ENCODE peak calls at places on chromosomes 1 and 21, in eight cellular contexts. One of them, this sample, is unnamed. For H3K4me1, the result is how much of the 10 kb centered on the place peaks cover.

GRCh38 chr1:64302971-64303370 is 99.5 kb downstream of the UBE2U start:
- DNase-seq in PC-9: no peak
- DNase-seq in CD8-positive, alpha-beta memory T cell: no peak
- DNase-seq in mammary epithelial cell: peak
- DNase-seq in GM23338: no peak
- DNase-seq in heart right ventricle: no peak
- DNase-seq in small intestine: no peak
- DNase-seq in adrenal gland: no peak
- DNase-seq in this sample: no peak

GRCh38 chr1:57024855-57025254 is 59.0 kb upstream of the C8B start:
- DNase-seq in PC-9: no peak
- DNase-seq in CD8-positive, alpha-beta memory T cell: no peak
- DNase-seq in mammary epithelial cell: no peak
- DNase-seq in GM23338: no peak
- DNase-seq in heart right ventricle: no peak
- DNase-seq in small intestine: no peak
- DNase-seq in adrenal gland: peak
- DNase-seq in this sample: no peak

GRCh38 chr1:235206533-235207201 is 45.6 kb upstream of the RBM34 start:
- DNase-seq in PC-9: no peak
- DNase-seq in CD8-positive, alpha-beta memory T cell: no peak
- DNase-seq in mammary epithelial cell: peak
- DNase-seq in GM23338: no peak
- DNase-seq in heart right ventricle: no peak
- DNase-seq in small intestine: no peak
- DNase-seq in adrenal gland: no peak
- DNase-seq in this sample: no peak

GRCh38 chr1:22105611-22106207 is 37.2 kb downstream of the WNT4 start:
- DNase-seq in PC-9: peak
- DNase-seq in CD8-positive, alpha-beta memory T cell: peak
- DNase-seq in mammary epithelial cell: peak
- DNase-seq in GM23338: peak
- DNase-seq in heart right ventricle: no peak
- DNase-seq in small intestine: peak
- DNase-seq in adrenal gland: no peak
- DNase-seq in this sample: peak

GRCh38 chr1:43604192-43604591 is 45.8 kb upstream of the KDM4A start:
- DNase-seq in PC-9: no peak
- DNase-seq in CD8-positive, alpha-beta memory T cell: no peak
- DNase-seq in mammary epithelial cell: no peak
- DNase-seq in GM23338: no peak
- DNase-seq in heart right ventricle: no peak
- DNase-seq in small intestine: no peak
- DNase-seq in adrenal gland: no peak
- DNase-seq in this sample: no peak

GRCh38 chr21:31553926-31554325 is 105.6 kb upstream of the SOD1 start:
- DNase-seq in PC-9: no peak
- DNase-seq in CD8-positive, alpha-beta memory T cell: no peak
- DNase-seq in mammary epithelial cell: no peak
- DNase-seq in GM23338: no peak
- DNase-seq in heart right ventricle: no peak
- DNase-seq in small intestine: no peak
- DNase-seq in adrenal gland: no peak
- DNase-seq in this sample: no peak

GRCh38 chr1:59947047-59947938 is 20.7 kb upstream of the CYP2J2 start:
- DNase-seq in PC-9: peak
- DNase-seq in CD8-positive, alpha-beta memory T cell: peak
- DNase-seq in mammary epithelial cell: peak
- DNase-seq in GM23338: peak
- DNase-seq in heart right ventricle: no peak
- DNase-seq in small intestine: peak
- DNase-seq in adrenal gland: peak
- DNase-seq in this sample: peak

GRCh38 chr1:114097109-114097508 is 56.6 kb downstream of the SYT6 start:
- DNase-seq in PC-9: no peak
- DNase-seq in CD8-positive, alpha-beta memory T cell: no peak
- DNase-seq in mammary epithelial cell: no peak
- DNase-seq in GM23338: no peak
- DNase-seq in heart right ventricle: no peak
- DNase-seq in small intestine: no peak
- DNase-seq in adrenal gland: no peak
- DNase-seq in this sample: no peak

GRCh38 chr1:167935252-167936067 is 1.0 kb upstream of the DCAF6 start:
- DNase-seq in PC-9: peak
- DNase-seq in CD8-positive, alpha-beta memory T cell: peak
- DNase-seq in mammary epithelial cell: peak
- DNase-seq in GM23338: peak
- DNase-seq in heart right ventricle: no peak
- DNase-seq in small intestine: peak
- DNase-seq in adrenal gland: peak
- DNase-seq in this sample: peak

GRCh38 chr1:181010789-181011188 is 11.9 kb downstream of the STX6 start:
- DNase-seq in PC-9: no peak
- DNase-seq in CD8-positive, alpha-beta memory T cell: no peak
- DNase-seq in mammary epithelial cell: no peak
- DNase-seq in GM23338: no peak
- DNase-seq in heart right ventricle: no peak
- DNase-seq in small intestine: no peak
- DNase-seq in adrenal gland: no peak
- DNase-seq in this sample: no peak

GRCh38 chr1:8094481-8095241 is 68.6 kb upstream of the ERRFI1 start:
- DNase-seq in PC-9: no peak
- DNase-seq in CD8-positive, alpha-beta memory T cell: no peak
- DNase-seq in mammary epithelial cell: peak
- DNase-seq in GM23338: no peak
- DNase-seq in heart right ventricle: no peak
- DNase-seq in small intestine: peak
- DNase-seq in adrenal gland: no peak
- DNase-seq in this sample: no peak

GRCh38 chr1:155075535-155075934 is 3.1 kb upstream of the EFNA3 start:
- DNase-seq in PC-9: no peak
- DNase-seq in CD8-positive, alpha-beta memory T cell: no peak
- DNase-seq in mammary epithelial cell: no peak
- DNase-seq in GM23338: no peak
- DNase-seq in heart right ventricle: no peak
- DNase-seq in small intestine: no peak
- DNase-seq in adrenal gland: no peak
- DNase-seq in this sample: no peak

GRCh38 chr1:157551694-157552693 is at the start of gene FCRL5:
- DNase-seq in PC-9: no peak
- DNase-seq in CD8-positive, alpha-beta memory T cell: no peak
- DNase-seq in mammary epithelial cell: no peak
- DNase-seq in GM23338: no peak
- DNase-seq in heart right ventricle: no peak
- DNase-seq in small intestine: no peak
- DNase-seq in adrenal gland: no peak
- DNase-seq in this sample: no peak

GRCh38 chr1:67347688-67348472 is 40.2 kb downstream of the IL12RB2 start:
- DNase-seq in PC-9: peak
- DNase-seq in CD8-positive, alpha-beta memory T cell: no peak
- DNase-seq in mammary epithelial cell: peak
- DNase-seq in GM23338: peak
- DNase-seq in heart right ventricle: peak
- DNase-seq in small intestine: peak
- DNase-seq in adrenal gland: peak
- DNase-seq in this sample: peak

GRCh38 chr1:19284881-19285280 is 3.7 kb downstream of the AKR7A3 start:
- DNase-seq in PC-9: no peak
- DNase-seq in CD8-positive, alpha-beta memory T cell: no peak
- DNase-seq in mammary epithelial cell: no peak
- DNase-seq in GM23338: no peak
- DNase-seq in heart right ventricle: no peak
- DNase-seq in small intestine: no peak
- DNase-seq in adrenal gland: no peak
- DNase-seq in this sample: no peak

GRCh38 chr1:178488393-178488792 is 8.4 kb downstream of the CLEC20A start:
- DNase-seq in PC-9: no peak
- DNase-seq in CD8-positive, alpha-beta memory T cell: no peak
- DNase-seq in mammary epithelial cell: no peak
- DNase-seq in GM23338: no peak
- DNase-seq in heart right ventricle: no peak
- DNase-seq in small intestine: no peak
- DNase-seq in adrenal gland: no peak
- DNase-seq in this sample: no peak

GRCh38 chr21:37257967-37258877 is 8.9 kb downstream of the VPS26C start:
- DNase-seq in PC-9: peak
- DNase-seq in CD8-positive, alpha-beta memory T cell: peak
- DNase-seq in mammary epithelial cell: peak
- DNase-seq in GM23338: peak
- DNase-seq in heart right ventricle: peak
- DNase-seq in small intestine: peak
- DNase-seq in adrenal gland: peak
- DNase-seq in this sample: peak

GRCh38 chr21:31124005-31124404 is 85.7 kb upstream of the KRTAP19-8 start:
- DNase-seq in PC-9: no peak
- DNase-seq in CD8-positive, alpha-beta memory T cell: no peak
- DNase-seq in mammary epithelial cell: no peak
- DNase-seq in GM23338: peak
- DNase-seq in heart right ventricle: no peak
- DNase-seq in small intestine: no peak
- DNase-seq in adrenal gland: no peak
- DNase-seq in this sample: no peak

GRCh38 chr1:38003261-38004250 is 1.8 kb downstream of the FHL3 start:
- DNase-seq in PC-9: no peak
- DNase-seq in CD8-positive, alpha-beta memory T cell: no peak
- DNase-seq in mammary epithelial cell: no peak
- DNase-seq in GM23338: peak
- DNase-seq in heart right ventricle: no peak
- DNase-seq in small intestine: no peak
- DNase-seq in adrenal gland: no peak
- DNase-seq in this sample: no peak

GRCh38 chr1:183070923-183071618 is 47.9 kb downstream of the LAMC1 start:
- DNase-seq in PC-9: no peak
- DNase-seq in CD8-positive, alpha-beta memory T cell: no peak
- DNase-seq in mammary epithelial cell: peak
- DNase-seq in GM23338: peak
- DNase-seq in heart right ventricle: no peak
- DNase-seq in small intestine: no peak
- DNase-seq in adrenal gland: no peak
- DNase-seq in this sample: no peak

GRCh38 chr1:241972703-241973375 is 15.3 kb downstream of the BECN2 start:
- DNase-seq in PC-9: no peak
- DNase-seq in CD8-positive, alpha-beta memory T cell: no peak
- DNase-seq in mammary epithelial cell: no peak
- DNase-seq in GM23338: peak
- DNase-seq in heart right ventricle: no peak
- DNase-seq in small intestine: no peak
- DNase-seq in adrenal gland: no peak
- DNase-seq in this sample: peak

GRCh38 chr21:45550552-45551210 is 8.4 kb upstream of the SLC19A1 start:
- DNase-seq in PC-9: no peak
- DNase-seq in CD8-positive, alpha-beta memory T cell: peak
- DNase-seq in mammary epithelial cell: no peak
- DNase-seq in GM23338: no peak
- DNase-seq in heart right ventricle: no peak
- DNase-seq in small intestine: peak
- DNase-seq in adrenal gland: no peak
- DNase-seq in this sample: no peak

GRCh38 chr1:11525516-11525915 is 46.6 kb downstream of the DISP3 start:
- DNase-seq in PC-9: no peak
- DNase-seq in CD8-positive, alpha-beta memory T cell: no peak
- DNase-seq in mammary epithelial cell: no peak
- DNase-seq in GM23338: no peak
- DNase-seq in heart right ventricle: no peak
- DNase-seq in small intestine: no peak
- DNase-seq in adrenal gland: no peak
- DNase-seq in this sample: no peak

GRCh38 chr1:65509912-65510680 is 89.6 kb downstream of the LEPR start:
- DNase-seq in PC-9: no peak
- DNase-seq in CD8-positive, alpha-beta memory T cell: no peak
- DNase-seq in mammary epithelial cell: no peak
- DNase-seq in GM23338: no peak
- DNase-seq in heart right ventricle: no peak
- DNase-seq in small intestine: no peak
- DNase-seq in adrenal gland: no peak
- DNase-seq in this sample: no peak

GRCh38 chr1:41689596-41689995 is 205.1 kb upstream of the EDN2 start:
- DNase-seq in PC-9: no peak
- DNase-seq in CD8-positive, alpha-beta memory T cell: no peak
- DNase-seq in mammary epithelial cell: no peak
- DNase-seq in GM23338: no peak
- DNase-seq in heart right ventricle: no peak
- DNase-seq in small intestine: no peak
- DNase-seq in adrenal gland: no peak
- DNase-seq in this sample: no peak

GRCh38 chr1:8816306-8816705 is 1.1 kb downstream of the RERE start:
- DNase-seq in PC-9: no peak
- DNase-seq in CD8-positive, alpha-beta memory T cell: no peak
- DNase-seq in mammary epithelial cell: peak
- DNase-seq in GM23338: no peak
- DNase-seq in heart right ventricle: no peak
- DNase-seq in small intestine: peak
- DNase-seq in adrenal gland: peak
- DNase-seq in this sample: no peak

GRCh38 chr1:99645699-99646531 is at the start of gene PALMD:
- DNase-seq in PC-9: peak
- DNase-seq in CD8-positive, alpha-beta memory T cell: no peak
- DNase-seq in mammary epithelial cell: peak
- DNase-seq in GM23338: peak
- DNase-seq in heart right ventricle: peak
- DNase-seq in small intestine: peak
- DNase-seq in adrenal gland: peak
- DNase-seq in this sample: peak

GRCh38 chr21:38267136-38267535 is 10.3 kb downstream of the KCNJ15 start:
- DNase-seq in PC-9: no peak
- DNase-seq in CD8-positive, alpha-beta memory T cell: no peak
- DNase-seq in mammary epithelial cell: no peak
- DNase-seq in GM23338: no peak
- DNase-seq in heart right ventricle: no peak
- DNase-seq in small intestine: no peak
- DNase-seq in adrenal gland: no peak
- DNase-seq in this sample: no peak
- H3K4me1 ChIP-seq in PC-9: under half
- H3K4me1 ChIP-seq in CD8-positive, alpha-beta memory T cell: under half
- H3K4me1 ChIP-seq in mammary epithelial cell: half or more
- H3K4me1 ChIP-seq in GM23338: under half
- H3K4me1 ChIP-seq in heart right ventricle: under half
- H3K4me1 ChIP-seq in small intestine: under half
- H3K4me1 ChIP-seq in adrenal gland: under half
- H3K4me1 ChIP-seq in this sample: under half

GRCh38 chr1:26283871-26284596 is 4.1 kb downstream of the SH3BGRL3 start:
- DNase-seq in PC-9: no peak
- DNase-seq in CD8-positive, alpha-beta memory T cell: no peak
- DNase-seq in mammary epithelial cell: no peak
- DNase-seq in GM23338: no peak
- DNase-seq in heart right ventricle: no peak
- DNase-seq in small intestine: no peak
- DNase-seq in adrenal gland: no peak
- DNase-seq in this sample: no peak
- H3K4me1 ChIP-seq in PC-9: under half
- H3K4me1 ChIP-seq in CD8-positive, alpha-beta memory T cell: half or more
- H3K4me1 ChIP-seq in mammary epithelial cell: half or more
- H3K4me1 ChIP-seq in GM23338: under half
- H3K4me1 ChIP-seq in heart right ventricle: half or more
- H3K4me1 ChIP-seq in small intestine: under half
- H3K4me1 ChIP-seq in adrenal gland: under half
- H3K4me1 ChIP-seq in this sample: under half

GRCh38 chr1:111747947-111748346 is 7.8 kb upstream of the DDX20 start:
- DNase-seq in PC-9: no peak
- DNase-seq in CD8-positive, alpha-beta memory T cell: no peak
- DNase-seq in mammary epithelial cell: no peak
- DNase-seq in GM23338: no peak
- DNase-seq in heart right ventricle: no peak
- DNase-seq in small intestine: no peak
- DNase-seq in adrenal gland: no peak
- DNase-seq in this sample: no peak
- H3K4me1 ChIP-seq in PC-9: under half
- H3K4me1 ChIP-seq in CD8-positive, alpha-beta memory T cell: under half
- H3K4me1 ChIP-seq in mammary epithelial cell: under half
- H3K4me1 ChIP-seq in GM23338: under half
- H3K4me1 ChIP-seq in heart right ventricle: under half
- H3K4me1 ChIP-seq in small intestine: under half
- H3K4me1 ChIP-seq in adrenal gland: under half
- H3K4me1 ChIP-seq in this sample: under half

GRCh38 chr1:203322480-203323179 is 17.3 kb downstream of the BTG2 start:
- DNase-seq in PC-9: no peak
- DNase-seq in CD8-positive, alpha-beta memory T cell: no peak
- DNase-seq in mammary epithelial cell: no peak
- DNase-seq in GM23338: no peak
- DNase-seq in heart right ventricle: no peak
- DNase-seq in small intestine: no peak
- DNase-seq in adrenal gland: no peak
- DNase-seq in this sample: no peak
- H3K4me1 ChIP-seq in PC-9: under half
- H3K4me1 ChIP-seq in CD8-positive, alpha-beta memory T cell: half or more
- H3K4me1 ChIP-seq in mammary epithelial cell: under half
- H3K4me1 ChIP-seq in GM23338: under half
- H3K4me1 ChIP-seq in heart right ventricle: half or more
- H3K4me1 ChIP-seq in small intestine: under half
- H3K4me1 ChIP-seq in adrenal gland: under half
- H3K4me1 ChIP-seq in this sample: under half